ENCODE peak calls at places on chromosome 15, in four cellular contexts. One of them, this sample, is unnamed.

GRCh38 chr15:72285402-72285801 is 13.0 kb upstream of the PARP6 start:
- DNase-seq in kidney: no peak
- DNase-seq in choroid plexus epithelial cell: no peak
- DNase-seq in iPS DF 6.9: no peak
- DNase-seq in this sample: no peak

GRCh38 chr15:31383150-31383549 is 56.5 kb downstream of the KLF13 start:
- DNase-seq in kidney: no peak
- DNase-seq in choroid plexus epithelial cell: no peak
- DNase-seq in iPS DF 6.9: no peak
- DNase-seq in this sample: no peak

GRCh38 chr15:101128191-101128590 is 123.7 kb downstream of the CHSY1 start:
- DNase-seq in kidney: peak; percentile 52
- DNase-seq in choroid plexus epithelial cell: peak; percentile 99
- DNase-seq in iPS DF 6.9: no peak
- DNase-seq in this sample: peak; percentile 97

GRCh38 chr15:64688179-64688578 is 87.2 kb downstream of the RBPMS2 start:
- DNase-seq in kidney: no peak
- DNase-seq in choroid plexus epithelial cell: no peak
- DNase-seq in iPS DF 6.9: no peak
- DNase-seq in this sample: no peak

GRCh38 chr15:92097473-92098178 is 244.1 kb downstream of the SLCO3A1 start:
- DNase-seq in kidney: no peak
- DNase-seq in choroid plexus epithelial cell: peak; percentile 56
- DNase-seq in iPS DF 6.9: peak; percentile 63
- DNase-seq in this sample: peak; percentile 68

GRCh38 chr15:48494646-48495045 is 150.9 kb downstream of the FBN1 start:
- DNase-seq in kidney: no peak
- DNase-seq in choroid plexus epithelial cell: peak; percentile 54
- DNase-seq in iPS DF 6.9: no peak
- DNase-seq in this sample: peak; percentile 48

GRCh38 chr15:26298666-26299065 is 435.5 kb upstream of the ATP10A start:
- DNase-seq in kidney: no peak
- DNase-seq in choroid plexus epithelial cell: no peak
- DNase-seq in iPS DF 6.9: no peak
- DNase-seq in this sample: no peak

GRCh38 chr15:40340740-40341400 is at the start of gene CCDC9B:
- DNase-seq in kidney: peak; percentile 97
- DNase-seq in choroid plexus epithelial cell: peak; percentile 91
- DNase-seq in iPS DF 6.9: no peak
- DNase-seq in this sample: peak; percentile 92

GRCh38 chr15:66896611-66897010 is 168.8 kb upstream of the SMAD3 start:
- DNase-seq in kidney: no peak
- DNase-seq in choroid plexus epithelial cell: no peak
- DNase-seq in iPS DF 6.9: no peak
- DNase-seq in this sample: no peak

GRCh38 chr15:89814112-89814742 is 425 bp downstream of the ANPEP start:
- DNase-seq in kidney: peak; percentile 63
- DNase-seq in choroid plexus epithelial cell: no peak
- DNase-seq in iPS DF 6.9: no peak
- DNase-seq in this sample: no peak

GRCh38 chr15:89813381-89814111 is 1.1 kb downstream of the ANPEP start:
- DNase-seq in kidney: no peak
- DNase-seq in choroid plexus epithelial cell: no peak
- DNase-seq in iPS DF 6.9: no peak
- DNase-seq in this sample: no peak

GRCh38 chr15:89810837-89811236 is 3.8 kb downstream of the ANPEP start:
- DNase-seq in kidney: peak; percentile 38
- DNase-seq in choroid plexus epithelial cell: no peak
- DNase-seq in iPS DF 6.9: no peak
- DNase-seq in this sample: no peak

GRCh38 chr15:89812847-89813320 is 1.8 kb downstream of the ANPEP start:
- DNase-seq in kidney: no peak
- DNase-seq in choroid plexus epithelial cell: no peak
- DNase-seq in iPS DF 6.9: no peak
- DNase-seq in this sample: no peak

DNA sequence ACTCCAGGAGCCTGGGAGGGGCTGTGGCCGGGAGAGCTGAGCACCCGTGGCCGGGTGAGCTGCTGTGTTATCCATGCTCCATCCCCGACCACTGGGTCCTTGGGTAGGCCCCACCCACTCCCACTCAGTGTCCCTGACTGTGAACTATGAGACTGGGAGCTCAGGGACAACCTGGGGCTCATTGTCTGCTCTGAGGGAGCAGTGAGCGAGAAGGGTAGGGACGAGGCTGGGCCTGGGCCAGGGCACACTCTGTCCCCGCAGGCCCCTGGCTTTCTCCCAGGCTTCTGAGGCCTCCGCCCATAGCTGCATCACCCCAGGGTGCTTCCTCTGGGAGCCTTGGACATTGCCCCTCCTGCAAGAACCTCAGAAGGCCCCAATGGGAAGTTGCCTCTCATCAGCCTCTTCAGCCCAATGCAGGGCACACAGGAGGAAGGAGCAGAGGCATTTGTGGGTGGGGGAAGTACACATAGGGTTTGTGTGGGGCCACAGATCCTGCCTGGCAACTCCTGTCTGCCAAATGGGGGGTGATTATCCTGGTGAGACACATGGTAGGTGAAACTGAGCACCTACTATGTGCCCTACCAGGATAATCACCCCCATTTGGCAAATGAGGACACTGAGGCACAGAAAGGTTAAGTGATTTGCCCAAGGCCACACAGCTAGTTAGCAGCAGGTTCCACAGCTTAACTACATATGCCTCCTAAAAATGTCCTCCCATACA is 2.4 kb downstream of the ANPEP start:
- DNase-seq in kidney: peak; percentile 76
- DNase-seq in choroid plexus epithelial cell: peak; percentile 79
- DNase-seq in iPS DF 6.9: no peak
- DNase-seq in this sample: peak; percentile 60
- H3K4me3 ChIP-seq in kidney: peak overlapping the region; percentile 37
- H3K4me3 ChIP-seq in choroid plexus epithelial cell: peak overlapping the region; percentile 84
- H3K4me3 ChIP-seq in iPS DF 6.9: no peak overlapping the region
- H3K4me3 ChIP-seq in this sample: peak overlapping the region; percentile 82

GRCh38 chr15:47185222-47185800 is 532.0 kb upstream of the SEMA6D start:
- DNase-seq in kidney: no peak
- DNase-seq in choroid plexus epithelial cell: peak; percentile 4
- DNase-seq in iPS DF 6.9: no peak
- DNase-seq in this sample: no peak

GRCh38 chr15:47182818-47183217 is 534.5 kb upstream of the SEMA6D start:
- DNase-seq in kidney: no peak
- DNase-seq in choroid plexus epithelial cell: no peak
- DNase-seq in iPS DF 6.9: no peak
- DNase-seq in this sample: no peak

GRCh38 chr15:47186071-47186470 is 531.2 kb upstream of the SEMA6D start:
- DNase-seq in kidney: no peak
- DNase-seq in choroid plexus epithelial cell: no peak
- DNase-seq in iPS DF 6.9: no peak
- DNase-seq in this sample: no peak

GRCh38 chr15:47184003-47184404 is 533.3 kb upstream of the SEMA6D start:
- DNase-seq in kidney: peak; percentile 81
- DNase-seq in choroid plexus epithelial cell: no peak
- DNase-seq in iPS DF 6.9: no peak
- DNase-seq in this sample: no peak

GRCh38 chr15:47184405-47185221 is 532.7 kb upstream of the SEMA6D start:
- DNase-seq in kidney: peak; percentile 65
- DNase-seq in choroid plexus epithelial cell: peak; percentile 23
- DNase-seq in iPS DF 6.9: no peak
- DNase-seq in this sample: no peak
- H3K4me3 ChIP-seq in kidney: peak overlapping the region; percentile 34
- H3K4me3 ChIP-seq in choroid plexus epithelial cell: peak overlapping the region; percentile 46
- H3K4me3 ChIP-seq in iPS DF 6.9: peak overlapping the region; percentile 64
- H3K4me3 ChIP-seq in this sample: peak overlapping the region; percentile 39

GRCh38 chr15:78619022-78619950 is 1.5 kb downstream of the CHRNA3 start:
- DNase-seq in kidney: no peak
- DNase-seq in choroid plexus epithelial cell: no peak
- DNase-seq in iPS DF 6.9: no peak
- DNase-seq in this sample: no peak
- H3K4me3 ChIP-seq in kidney: no peak overlapping the region
- H3K4me3 ChIP-seq in choroid plexus epithelial cell: no peak overlapping the region
- H3K4me3 ChIP-seq in iPS DF 6.9: peak overlapping the region; percentile 47
- H3K4me3 ChIP-seq in this sample: no peak overlapping the region

GRCh38 chr15:78875107-78875914 is 2.6 kb downstream of the MORF4L1 start:
- DNase-seq in kidney: no peak
- DNase-seq in choroid plexus epithelial cell: peak; percentile 26
- DNase-seq in iPS DF 6.9: no peak
- DNase-seq in this sample: no peak

GRCh38 chr15:78879517-78880241 is 7.0 kb downstream of the MORF4L1 start:
- DNase-seq in kidney: no peak
- DNase-seq in choroid plexus epithelial cell: no peak
- DNase-seq in iPS DF 6.9: no peak
- DNase-seq in this sample: no peak

GRCh38 chr15:78880828-78881227 is 8.1 kb downstream of the MORF4L1 start:
- DNase-seq in kidney: no peak
- DNase-seq in choroid plexus epithelial cell: peak; percentile 67
- DNase-seq in iPS DF 6.9: no peak
- DNase-seq in this sample: no peak

GRCh38 chr15:78880242-78880533 is 7.5 kb downstream of the MORF4L1 start:
- DNase-seq in kidney: no peak
- DNase-seq in choroid plexus epithelial cell: peak; percentile 47
- DNase-seq in iPS DF 6.9: no peak
- DNase-seq in this sample: no peak

GRCh38 chr15:78878356-78878755 is 5.7 kb downstream of the MORF4L1 start:
- DNase-seq in kidney: no peak
- DNase-seq in choroid plexus epithelial cell: peak; percentile 76
- DNase-seq in iPS DF 6.9: no peak
- DNase-seq in this sample: no peak
- H3K4me3 ChIP-seq in kidney: peak overlapping the region; percentile 21
- H3K4me3 ChIP-seq in choroid plexus epithelial cell: no peak overlapping the region
- H3K4me3 ChIP-seq in iPS DF 6.9: no peak overlapping the region
- H3K4me3 ChIP-seq in this sample: no peak overlapping the region

DNA sequence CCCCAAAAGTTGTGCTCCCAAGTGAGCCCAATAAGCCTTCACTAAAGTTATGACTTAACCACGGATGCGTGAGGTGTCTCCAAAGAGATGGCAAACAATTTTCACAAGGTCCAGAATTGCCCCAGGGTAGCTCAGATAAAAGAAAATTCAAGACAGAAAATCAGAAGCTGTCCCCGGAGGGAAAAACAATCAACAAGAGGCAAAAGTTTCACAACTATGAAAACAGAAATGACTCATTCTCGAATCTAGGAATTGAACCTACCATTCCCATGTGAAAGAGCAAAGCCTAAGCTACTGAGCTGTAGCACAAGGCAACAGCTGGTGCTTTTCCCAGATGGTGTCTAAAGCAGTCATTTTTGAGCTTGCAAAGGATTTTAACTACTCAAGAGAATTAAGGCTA is 33.5 kb upstream of the MKRN3 start:
- DNase-seq in kidney: no peak
- DNase-seq in choroid plexus epithelial cell: no peak
- DNase-seq in iPS DF 6.9: no peak
- DNase-seq in this sample: no peak
- H3K4me3 ChIP-seq in kidney: no peak overlapping the region
- H3K4me3 ChIP-seq in choroid plexus epithelial cell: no peak overlapping the region
- H3K4me3 ChIP-seq in iPS DF 6.9: no peak overlapping the region
- H3K4me3 ChIP-seq in this sample: no peak overlapping the region

GRCh38 chr15:91021516-91022074 is 799 bp downstream of the VPS33B start:
- DNase-seq in kidney: no peak
- DNase-seq in choroid plexus epithelial cell: peak; percentile 11
- DNase-seq in iPS DF 6.9: no peak
- DNase-seq in this sample: peak; percentile 17
- H3K4me3 ChIP-seq in kidney: peak overlapping the region; percentile 91
- H3K4me3 ChIP-seq in choroid plexus epithelial cell: peak overlapping the region; percentile 98
- H3K4me3 ChIP-seq in iPS DF 6.9: peak overlapping the region; percentile 89
- H3K4me3 ChIP-seq in this sample: peak overlapping the region; percentile 99

GRCh38 chr15:57153140-57153539 is 223.2 kb upstream of the CGNL1 start:
- DNase-seq in kidney: no peak
- DNase-seq in choroid plexus epithelial cell: peak; percentile 86
- DNase-seq in iPS DF 6.9: no peak
- DNase-seq in this sample: peak; percentile 69
- H3K4me3 ChIP-seq in kidney: no peak overlapping the region
- H3K4me3 ChIP-seq in choroid plexus epithelial cell: no peak overlapping the region
- H3K4me3 ChIP-seq in iPS DF 6.9: no peak overlapping the region
- H3K4me3 ChIP-seq in this sample: no peak overlapping the region

DNA sequence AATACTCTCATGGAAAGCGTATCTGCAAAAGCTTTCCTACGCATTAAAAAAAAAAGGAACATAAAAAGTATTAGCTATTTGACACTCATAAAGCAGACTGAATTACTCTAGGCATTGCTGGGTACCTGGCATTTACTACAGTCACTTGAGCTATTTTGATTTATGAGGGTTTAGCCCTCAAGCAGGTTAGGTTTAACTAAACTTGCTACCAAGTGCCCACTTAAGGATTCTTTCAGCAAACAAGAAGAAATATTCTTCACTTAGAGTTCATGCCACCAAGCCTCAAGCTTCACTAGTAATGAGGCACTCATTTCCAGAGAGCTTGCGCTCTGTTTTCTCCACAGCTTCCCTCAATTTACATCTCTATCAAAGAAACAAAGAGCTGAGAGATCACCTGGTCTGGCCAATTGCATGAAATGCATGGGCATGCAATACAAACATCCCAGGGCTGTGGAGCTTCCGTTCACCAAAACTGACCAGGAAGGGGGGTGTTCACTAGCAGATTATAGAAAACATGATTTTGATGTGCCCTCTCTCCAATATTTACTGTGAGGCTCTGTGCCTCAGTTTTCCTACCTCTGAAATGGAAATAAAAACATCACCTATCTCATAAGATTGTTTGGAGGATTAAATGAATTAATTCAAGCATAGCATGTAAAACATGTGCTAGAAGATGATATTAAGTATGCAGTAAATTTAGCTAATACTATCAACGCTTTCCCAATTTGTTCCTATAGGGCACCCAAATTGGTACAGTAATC is 217.3 kb downstream of the RORA start:
- DNase-seq in kidney: no peak
- DNase-seq in choroid plexus epithelial cell: no peak
- DNase-seq in iPS DF 6.9: peak; percentile 60
- DNase-seq in this sample: no peak
- H3K4me3 ChIP-seq in kidney: no peak overlapping the region
- H3K4me3 ChIP-seq in choroid plexus epithelial cell: no peak overlapping the region
- H3K4me3 ChIP-seq in iPS DF 6.9: no peak overlapping the region
- H3K4me3 ChIP-seq in this sample: no peak overlapping the region